ENCODE peak calls at places on chromosome 17, in six cellular contexts. K is activated naive CD4-positive, alpha-beta T cell treated with anti-CD3 and anti-CD28 coated beads, Interleukin-2, amount 10 ng/mL, durations not matched to agents 7 days and 5 days; A is T-cell; W is dermis blood vessel endothelial cell; M is esophagus muscularis mucosa; B is AG08396. V is an unnamed sample.

GRCh38 chr17:7707446-7707845 is 2.4 kb downstream of the EFNB3 start:
- DNase-seq in M (no peak), K (no peak), W (no peak), A (no peak), B (no peak), V (no peak)

GRCh38 chr17:80285237-80285920 is 24.7 kb downstream of the RNF213 start:
- DNase-seq in W (no peak), A (no peak), B (no peak), K (no peak), M (no peak), V (no peak)

GRCh38 chr17:58046230-58047094 is 36.8 kb upstream of the DYNLL2 start:
- DNase-seq in M (no peak), A (no peak), B (no peak), K (no peak), W (no peak), V (no peak)

GRCh38 chr17:63189082-63189481 is 223.0 kb downstream of the TANC2 start:
- DNase-seq in W (no peak), M (no peak), A (no peak), K (no peak), B (peak), V (no peak)

GRCh38 chr17:38341035-38341721 is 2.6 kb downstream of the GPR179 start:
- DNase-seq in W (peak), B (peak), M (no peak), K (no peak), A (no peak), V (no peak)

GRCh38 chr17:37220609-37220953 is 155.2 kb upstream of the C17orf78 start:
- DNase-seq in B (peak), K (peak), M (no peak), W (peak), A (peak), V (peak)

GRCh38 chr17:46044286-46044928 is 45.4 kb downstream of the STH start:
- DNase-seq in K (peak), A (peak), B (peak), W (peak), M (no peak), V (peak)

GRCh38 chr17:45332505-45332904 is 15.7 kb upstream of the MAP3K14 start:
- DNase-seq in K (no peak), M (no peak), A (no peak), W (no peak), B (no peak), V (no peak)

GRCh38 chr17:42579794-42580551 is 2.4 kb upstream of the PSMC3IP start:
- DNase-seq in M (no peak), K (no peak), A (no peak), B (no peak), W (no peak), V (no peak)

GRCh38 chr17:73856585-73856984 is 212.3 kb upstream of the SDK2 start:
- DNase-seq in B (no peak), K (no peak), M (no peak), W (no peak), A (no peak), V (no peak)

GRCh38 chr17:29155235-29155965 is 24.8 kb downstream of the MYO18A start:
- DNase-seq in W (peak), A (no peak), K (peak), B (peak), M (no peak), V (peak)

GRCh38 chr17:48613862-48614694 is 1.0 kb downstream of the HOXB8 start:
- DNase-seq in B (no peak), A (no peak), W (peak), M (no peak), K (peak), V (no peak)

GRCh38 chr17:81915331-81915730 is 2.6 kb downstream of the SIRT7 start:
- DNase-seq in M (no peak), A (no peak), W (no peak), K (no peak), B (no peak), V (no peak)

GRCh38 chr17:42679492-42680330 is 1.9 kb downstream of the CCR10 start:
- DNase-seq in W (peak), M (no peak), A (peak), B (peak), K (peak), V (peak)

GRCh38 chr17:48030531-48030930 is 7.1 kb downstream of the COPZ2 start:
- DNase-seq in K (no peak), W (no peak), A (no peak), B (no peak), M (no peak), V (no peak)

GRCh38 chr17:55454906-55455474 is 33.4 kb upstream of the MMD start:
- DNase-seq in B (peak), A (no peak), M (no peak), W (no peak), K (no peak), V (no peak)

GRCh38 chr17:60851181-60851580 is 173.5 kb downstream of the BCAS3 start:
- DNase-seq in W (no peak), K (no peak), B (no peak), M (no peak), A (no peak), V (no peak)

GRCh38 chr17:41308918-41309359 is at the start of gene KRTAP16-1:
- DNase-seq in K (peak), W (no peak), M (no peak), B (no peak), A (peak), V (peak)

GRCh38 chr17:40854175-40854814 is 12.7 kb downstream of the KRT12 start:
- DNase-seq in B (peak), W (peak), K (no peak), A (no peak), M (no peak), V (no peak)

GRCh38 chr17:62898239-62898864 is 67.7 kb upstream of the TANC2 start:
- DNase-seq in K (no peak), M (no peak), W (peak), B (no peak), A (no peak), V (no peak)

GRCh38 chr17:1956134-1956533 is 69.0 kb downstream of the RTN4RL1 start:
- DNase-seq in A (no peak), B (no peak), W (no peak), K (no peak), M (no peak), V (no peak)

GRCh38 chr17:67243284-67243683 is 1.7 kb downstream of the HELZ start:
- DNase-seq in W (no peak), M (no peak), K (no peak), A (no peak), B (no peak), V (no peak)

GRCh38 chr17:82148011-82148410 is 50.0 kb upstream of the FASN start:
- DNase-seq in A (no peak), W (no peak), B (no peak), M (no peak), K (no peak), V (no peak)

GRCh38 chr17:40857535-40857934 is 9.5 kb downstream of the KRT12 start:
- DNase-seq in B (no peak), A (no peak), M (no peak), K (no peak), W (peak), V (no peak)

V was measured in CD8-positive, alpha-beta T cell.